ENCODE peak calls at places on chromosomes 2 and 18, in seven cellular contexts. J is Peyer's patch; T is pancreas; L is CD8-positive, alpha-beta T cell; U is IMR-90; V is H9; Y is sigmoid colon. M is an unnamed sample. For H3K4me1, the result is how much of the 10 kb centered on the place peaks cover.

GRCh38 chr2:64277101-64277849 is 133.1 kb upstream of the PELI1 start:
- DNase-seq in J (no peak), T (no peak), L (no peak), U (no peak), V (peak), Y (no peak), M (peak)

GRCh38 chr2:228731517-228731916 is 539.6 kb downstream of the PID1 start:
- DNase-seq in J (no peak), T (no peak), L (no peak), U (peak), V (no peak), Y (peak), M (peak)

GRCh38 chr2:183927367-183928355 is 670.7 kb upstream of the ZNF804A start:
- DNase-seq in J (no peak), T (no peak), L (no peak), U (peak), V (no peak), Y (peak), M (peak)

GRCh38 chr2:236075802-236076201 is 92.4 kb downstream of the GBX2 start:
- DNase-seq in J (no peak), T (no peak), L (no peak), U (peak), V (no peak), Y (no peak), M (no peak)

GRCh38 chr2:232238108-232238507 is 140.4 kb upstream of the ALPP start:
- DNase-seq in J (no peak), T (no peak), L (no peak), U (peak), V (no peak), Y (no peak), M (no peak)

GRCh38 chr2:57696016-57696415 is 350.6 kb upstream of the VRK2 start:
- DNase-seq in J (no peak), T (no peak), L (no peak), U (peak), V (peak), Y (no peak), M (peak)

GRCh38 chr2:73998933-73999332 is 14.2 kb downstream of the TET3 start:
- DNase-seq in J (no peak), T (no peak), L (no peak), U (no peak), V (no peak), Y (no peak), M (no peak)

GRCh38 chr2:140436956-140437355 is 1656.8 kb upstream of the NXPH2 start:
- DNase-seq in J (no peak), T (no peak), L (no peak), U (no peak), V (no peak), Y (no peak), M (no peak)

GRCh38 chr18:54616220-54616848 is 25.3 kb downstream of the DYNAP start:
- DNase-seq in J (no peak), T (no peak), L (no peak), U (no peak), V (no peak), Y (no peak), M (no peak)

GRCh38 chr2:228417526-228417925 is 236.0 kb upstream of the SPHKAP start:
- DNase-seq in J (no peak), T (no peak), L (no peak), U (no peak), V (no peak), Y (no peak), M (peak)

GRCh38 chr18:67266591-67267237 is 249.8 kb downstream of the DSEL start:
- DNase-seq in J (no peak), T (no peak), L (no peak), U (peak), V (no peak), Y (no peak), M (no peak)

GRCh38 chr2:53490659-53491058 is 276.9 kb upstream of the CHAC2 start:
- DNase-seq in J (no peak), T (no peak), L (no peak), U (peak), V (no peak), Y (peak), M (no peak)

GRCh38 chr2:64599469-64599868 is 54.2 kb downstream of the SERTAD2 start:
- DNase-seq in J (no peak), T (no peak), L (no peak), U (no peak), V (no peak), Y (no peak), M (no peak)

GRCh38 chr2:27839022-27839618 is 51.1 kb downstream of the RBKS start:
- DNase-seq in J (no peak), T (no peak), L (no peak), U (no peak), V (no peak), Y (no peak), M (no peak)

GRCh38 chr2:196961889-196962288 is 35.4 kb upstream of the PGAP1 start:
- DNase-seq in J (no peak), T (no peak), L (no peak), U (no peak), V (no peak), Y (no peak), M (no peak)

GRCh38 chr2:167759531-167759930 is 487.9 kb downstream of the STK39 start:
- DNase-seq in J (no peak), T (no peak), L (no peak), U (no peak), V (no peak), Y (no peak), M (no peak)

GRCh38 chr2:240561325-240561971 is 1.3 kb downstream of the DUSP28 start:
- DNase-seq in J (peak), T (no peak), L (no peak), U (peak), V (no peak), Y (peak), M (peak)

GRCh38 chr2:144890828-144891227 is 370.9 kb upstream of the ZEB2 start:
- DNase-seq in J (no peak), T (no peak), L (no peak), U (peak), V (no peak), Y (no peak), M (no peak)

GRCh38 chr2:181895788-181896187 is 4.3 kb downstream of the ITPRID2 start:
- DNase-seq in J (no peak), T (no peak), L (no peak), U (no peak), V (no peak), Y (no peak), M (no peak)

GRCh38 chr2:120958623-120959366 is 223.1 kb downstream of the GLI2 start:
- DNase-seq in J (no peak), T (peak), L (no peak), U (no peak), V (peak), Y (no peak), M (peak)

GRCh38 chr2:129050116-129050515 is 731.4 kb upstream of the HS6ST1 start:
- DNase-seq in J (no peak), T (no peak), L (no peak), U (no peak), V (no peak), Y (no peak), M (no peak)

GRCh38 chr2:188032306-188032705 is 259.4 kb upstream of the GULP1 start:
- DNase-seq in J (no peak), T (no peak), L (no peak), U (no peak), V (peak), Y (no peak), M (no peak)

GRCh38 chr2:159139216-159139933 is 147.1 kb downstream of the WDSUB1 start:
- DNase-seq in J (no peak), T (no peak), L (no peak), U (no peak), V (no peak), Y (no peak), M (no peak)

GRCh38 chr2:241507430-241508239 is 749 bp downstream of the STK25 start:
- DNase-seq in J (no peak), T (peak), L (peak), U (peak), V (peak), Y (no peak), M (no peak)

GRCh38 chr2:120460511-120460910 is 114.6 kb downstream of the INHBB start:
- DNase-seq in J (no peak), T (no peak), L (no peak), U (no peak), V (no peak), Y (no peak), M (no peak)

GRCh38 chr2:128327180-128327964 is 8.7 kb upstream of the HS6ST1 start:
- DNase-seq in J (peak), T (peak), L (no peak), U (no peak), V (no peak), Y (no peak), M (no peak)

GRCh38 chr2:70984228-70984575 is 5.8 kb downstream of the ANKRD53 start:
- DNase-seq in J (no peak), T (no peak), L (peak), U (no peak), V (no peak), Y (peak), M (no peak)

GRCh38 chr2:171158790-171159325 is 1.8 kb downstream of the TLK1 start:
- DNase-seq in J (no peak), T (no peak), L (no peak), U (no peak), V (no peak), Y (no peak), M (no peak)

GRCh38 chr2:171160630-171161424 is at the start of gene TLK1:
- DNase-seq in J (peak), T (peak), L (peak), U (peak), V (peak), Y (peak), M (peak)

GRCh38 chr2:171161425-171162289 is 964 bp upstream of the TLK1 start:
- DNase-seq in J (no peak), T (no peak), L (no peak), U (no peak), V (no peak), Y (no peak), M (no peak)

GRCh38 chr2:171159326-171160118 is 1.2 kb downstream of the TLK1 start:
- DNase-seq in J (peak), T (peak), L (peak), U (peak), V (peak), Y (peak), M (no peak)

DNA sequence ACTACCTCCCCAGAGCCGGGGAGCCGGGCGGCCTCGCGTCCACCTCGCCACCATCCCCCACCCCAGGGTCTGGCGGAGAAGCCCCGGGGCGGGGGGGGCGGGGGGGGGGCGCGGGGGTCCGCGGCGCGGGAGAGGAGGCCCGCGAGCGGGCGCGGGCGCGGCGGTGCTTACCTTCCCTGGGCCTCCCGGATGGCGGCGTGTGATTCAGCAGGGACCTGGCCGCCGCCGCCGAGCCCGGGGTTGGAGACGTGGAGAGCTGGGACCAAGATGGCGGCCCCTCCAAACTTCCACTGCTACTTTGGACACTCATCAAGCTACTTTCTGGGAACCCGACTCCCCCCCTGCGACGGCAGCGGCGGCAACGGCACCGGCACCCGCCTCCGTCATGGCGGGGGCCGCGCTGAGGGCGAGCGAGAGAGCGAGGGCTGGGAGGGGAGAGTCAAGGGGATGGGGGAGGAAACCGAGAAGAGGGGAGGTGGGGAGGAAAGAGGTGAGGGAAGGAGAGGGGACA is 519 bp downstream of the TLK1 start:
- DNase-seq in J (peak), T (peak), L (peak), U (peak), V (peak), Y (peak), M (no peak)
- H3K4me1 ChIP-seq in J (under half), T (under half), L (under half), U (under half), V (under half), Y (under half), M (under half)

GRCh38 chr18:48674758-48675157 is 135.9 kb downstream of the CTIF start:
- DNase-seq in J (no peak), T (no peak), L (no peak), U (no peak), V (no peak), Y (peak), M (no peak)
- TF ChIP-seq CTCF in J (no peak), T (no peak), L (no peak), U (no peak), V (no peak), Y (no peak), M (no peak)

GRCh38 chr2:136207030-136207623 is 89.2 kb upstream of the CXCR4 start:
- DNase-seq in J (peak), T (no peak), L (no peak), U (no peak), V (no peak), Y (no peak), M (no peak)

GRCh38 chr2:136205615-136206014 is 87.7 kb upstream of the CXCR4 start:
- DNase-seq in J (no peak), T (no peak), L (no peak), U (no peak), V (no peak), Y (peak), M (no peak)

GRCh38 chr2:136204959-136205358 is 87.0 kb upstream of the CXCR4 start:
- DNase-seq in J (no peak), T (no peak), L (no peak), U (no peak), V (no peak), Y (no peak), M (no peak)

GRCh38 chr2:136207665-136208064 is 89.7 kb upstream of the CXCR4 start:
- DNase-seq in J (no peak), T (no peak), L (no peak), U (no peak), V (no peak), Y (no peak), M (no peak)

DNA sequence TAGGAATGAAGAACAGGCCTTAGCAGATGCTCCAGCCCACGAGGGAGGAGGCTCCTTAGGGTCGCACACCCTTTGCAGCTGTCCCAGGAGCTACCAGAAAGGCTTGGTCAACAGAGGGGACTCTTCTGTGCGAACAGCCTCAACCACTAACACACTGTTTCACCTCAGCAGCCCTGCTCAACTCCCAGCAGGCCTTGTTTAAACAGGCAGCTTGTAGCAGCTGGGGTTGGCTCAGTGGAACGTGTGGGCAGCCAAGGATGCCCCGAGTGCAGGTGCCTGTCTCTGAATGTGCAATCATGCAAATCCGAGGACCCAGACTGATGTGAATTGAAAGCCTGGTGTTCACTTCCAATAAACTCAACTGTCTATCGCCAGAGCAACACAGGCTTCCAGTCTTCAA is 88.7 kb upstream of the CXCR4 start:
- DNase-seq in J (peak), T (no peak), L (no peak), U (no peak), V (no peak), Y (no peak), M (no peak)
- H3K4me1 ChIP-seq in J (under half), T (under half), L (under half), U (under half), V (under half), Y (under half), M (under half)

DNA sequence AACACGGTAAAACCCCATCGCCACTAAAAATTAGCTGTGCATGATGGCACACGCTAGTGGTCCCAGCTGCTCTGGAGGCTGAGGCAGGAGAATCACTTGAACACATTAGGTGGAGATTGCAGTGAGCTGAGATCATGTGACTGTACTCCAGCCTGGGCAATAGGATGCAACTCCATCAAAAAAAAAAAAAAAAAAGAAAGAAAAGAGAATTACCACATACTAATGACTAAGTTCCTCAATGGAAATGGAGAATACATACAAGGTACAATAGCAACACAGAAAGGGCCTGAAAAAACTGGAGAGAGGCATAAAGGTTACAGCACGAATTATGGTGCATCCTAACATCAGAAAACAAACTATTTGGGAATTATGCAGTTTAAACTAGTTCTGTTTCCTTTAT is 81.3 kb downstream of the CDH2 start:
- DNase-seq in J (no peak), T (no peak), L (no peak), U (no peak), V (no peak), Y (no peak), M (peak)
- TF ChIP-seq CTCF in J (no peak), T (no peak), L (no peak), U (no peak), V (no peak), Y (no peak), M (no peak)

GRCh38 chr2:239308696-239309397 is 92.0 kb downstream of the HDAC4 start:
- DNase-seq in J (no peak), T (peak), L (no peak), U (peak), V (peak), Y (peak), M (no peak)
- H3K4me1 ChIP-seq in J (under half), T (under half), L (under half), U (under half), V (under half), Y (half or more), M (under half)

GRCh38 chr18:50582500-50582899 is 22.6 kb downstream of the MAPK4 start:
- DNase-seq in J (no peak), T (no peak), L (no peak), U (no peak), V (no peak), Y (no peak), M (no peak)

GRCh38 chr18:50581517-50581916 is 21.6 kb downstream of the MAPK4 start:
- DNase-seq in J (no peak), T (no peak), L (no peak), U (no peak), V (no peak), Y (no peak), M (no peak)

GRCh38 chr18:50590625-50591024 is 30.7 kb downstream of the MAPK4 start:
- DNase-seq in J (no peak), T (no peak), L (no peak), U (no peak), V (no peak), Y (no peak), M (no peak)

GRCh38 chr18:50586710-50587109 is 26.8 kb downstream of the MAPK4 start:
- DNase-seq in J (no peak), T (no peak), L (no peak), U (no peak), V (no peak), Y (no peak), M (no peak)
- TF ChIP-seq CTCF in J (no peak), T (no peak), L (no peak), U (peak), V (peak), Y (no peak), M (peak)

GRCh38 chr2:54632733-54633692 is 90.4 kb upstream of the EML6 start:
- DNase-seq in J (no peak), T (no peak), L (no peak), U (peak), V (no peak), Y (no peak), M (no peak)
- H3K4me1 ChIP-seq in J (under half), T (under half), L (under half), U (under half), V (under half), Y (under half), M (under half)

DNA sequence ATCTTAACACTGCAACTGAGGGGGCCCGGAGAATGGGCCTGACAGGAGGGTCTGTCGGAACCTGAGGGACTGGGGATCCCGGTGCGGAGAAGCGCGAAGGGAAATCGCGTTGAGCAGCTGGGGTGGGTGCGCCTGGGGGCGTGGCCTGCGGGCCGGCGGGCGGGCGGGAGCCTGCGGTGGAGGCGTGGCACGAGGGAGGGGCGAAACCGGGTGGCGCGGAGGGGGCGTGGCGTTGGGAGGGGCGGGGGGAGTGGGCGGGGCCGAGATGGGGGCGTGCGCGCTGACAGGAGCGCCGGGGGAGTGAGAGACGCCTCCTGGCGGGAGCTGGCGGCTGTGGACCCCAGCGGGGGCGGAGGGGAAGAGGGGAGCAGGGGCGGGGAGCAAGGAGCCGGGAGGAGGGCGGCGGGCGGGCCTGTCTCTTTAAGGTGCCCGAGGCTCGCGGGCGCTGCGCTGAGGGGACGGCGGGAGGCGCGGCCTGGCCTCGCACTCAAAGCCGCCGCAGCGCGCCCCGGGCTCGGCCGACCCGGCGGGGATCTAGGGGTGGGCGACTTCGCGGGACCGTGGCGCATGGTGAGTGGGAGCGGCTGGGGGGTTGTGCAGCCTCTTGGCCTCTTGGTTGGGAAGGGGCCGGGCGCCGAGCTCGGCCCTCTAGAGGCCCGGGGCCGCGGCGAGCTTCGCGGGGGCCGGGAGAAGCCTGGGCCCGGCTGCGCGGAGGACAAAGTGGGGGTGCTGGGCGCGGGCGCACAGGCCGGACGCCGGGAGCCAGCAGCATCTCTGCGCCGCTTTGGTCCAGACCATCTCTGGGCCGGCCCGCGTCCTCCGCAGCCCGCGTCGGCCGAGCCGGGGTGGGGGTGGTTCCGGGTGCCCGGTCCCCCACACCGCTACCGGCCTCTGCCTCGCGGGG is at the start of gene TWSG1:
- DNase-seq in J (peak), T (peak), L (peak), U (peak), V (peak), Y (peak), M (peak)
- TF ChIP-seq CTCF in J (no peak), T (no peak), L (peak), U (peak), V (peak), Y (no peak), M (peak)

GRCh38 chr2:66466435-66466834 is 31.5 kb downstream of the MEIS1 start:
- DNase-seq in J (no peak), T (no peak), L (no peak), U (no peak), V (no peak), Y (no peak), M (no peak)
- H3K4me1 ChIP-seq in J (under half), T (half or more), L (under half), U (under half), V (under half), Y (half or more), M (under half)

M was measured in foreskin keratinocyte.